ENCODE peak calls at places on chromosomes 13 and 19, in eight cellular contexts. U is breast epithelium; H is CD4-positive, CD25-positive, alpha-beta regulatory T cell; R is IMR-90; A is caudate nucleus; E is cardiac muscle cell; Z is body of pancreas; S is neuronal stem cell. O is an unnamed sample.

GRCh38 chr19:55322495-55322894 is 2.6 kb downstream of the TMEM150B start:
- DNase-seq in U (no peak), H (no peak), R (no peak), A (no peak), E (no peak), Z (no peak), S (no peak), O (no peak)

GRCh38 chr13:89163081-89163480 is 1491.9 kb downstream of the SLITRK5 start:
- DNase-seq in U (no peak), H (no peak), R (no peak), A (no peak), E (no peak), Z (no peak), S (no peak), O (no peak)

GRCh38 chr19:50189326-50189725 is 14.1 kb upstream of the MYH14 start:
- DNase-seq in U (no peak), H (no peak), R (no peak), A (no peak), E (no peak), Z (no peak), S (no peak), O (no peak)

GRCh38 chr13:77507931-77508776 is 27.4 kb upstream of the SCEL start:
- DNase-seq in U (no peak), H (no peak), R (peak), A (no peak), E (no peak), Z (no peak), S (no peak), O (no peak)

GRCh38 chr13:97938701-97939475 is 14.6 kb upstream of the IPO5 start:
- DNase-seq in U (no peak), H (no peak), R (no peak), A (no peak), E (no peak), Z (no peak), S (no peak), O (no peak)

GRCh38 chr13:82802528-82802927 is 1079.7 kb downstream of the SLITRK1 start:
- DNase-seq in U (no peak), H (no peak), R (no peak), A (no peak), E (no peak), Z (no peak), S (no peak), O (no peak)

GRCh38 chr13:33401238-33401637 is 115.7 kb upstream of the STARD13 start:
- DNase-seq in U (peak), H (no peak), R (no peak), A (no peak), E (no peak), Z (no peak), S (no peak), O (no peak)

GRCh38 chr13:42525035-42525504 is 48.9 kb upstream of the TNFSF11 start:
- DNase-seq in U (no peak), H (no peak), R (no peak), A (no peak), E (no peak), Z (peak), S (no peak), O (no peak)

GRCh38 chr19:43798546-43799409 is 3.5 kb downstream of the LYPD5 start:
- DNase-seq in U (peak), H (peak), R (no peak), A (peak), E (peak), Z (peak), S (no peak), O (no peak)

GRCh38 chr13:111282997-111283396 is 37.4 kb upstream of the TEX29 start:
- DNase-seq in U (no peak), H (no peak), R (no peak), A (no peak), E (no peak), Z (no peak), S (no peak), O (no peak)
- H3K27ac ChIP-seq in U (peak), H (no peak), R (no peak), A (peak), E (no peak), Z (peak), S (no peak), O (peak)

GRCh38 chr13:20594276-20594675 is 27.3 kb downstream of the IFT88 start:
- DNase-seq in U (no peak), H (no peak), R (no peak), A (no peak), E (no peak), Z (no peak), S (no peak), O (no peak)

GRCh38 chr13:20588529-20589110 is 21.7 kb downstream of the IFT88 start:
- DNase-seq in U (no peak), H (no peak), R (no peak), A (no peak), E (no peak), Z (no peak), S (no peak), O (no peak)

GRCh38 chr13:20585371-20585770 is 18.4 kb downstream of the IFT88 start:
- DNase-seq in U (no peak), H (no peak), R (no peak), A (no peak), E (no peak), Z (no peak), S (no peak), O (no peak)

DNA sequence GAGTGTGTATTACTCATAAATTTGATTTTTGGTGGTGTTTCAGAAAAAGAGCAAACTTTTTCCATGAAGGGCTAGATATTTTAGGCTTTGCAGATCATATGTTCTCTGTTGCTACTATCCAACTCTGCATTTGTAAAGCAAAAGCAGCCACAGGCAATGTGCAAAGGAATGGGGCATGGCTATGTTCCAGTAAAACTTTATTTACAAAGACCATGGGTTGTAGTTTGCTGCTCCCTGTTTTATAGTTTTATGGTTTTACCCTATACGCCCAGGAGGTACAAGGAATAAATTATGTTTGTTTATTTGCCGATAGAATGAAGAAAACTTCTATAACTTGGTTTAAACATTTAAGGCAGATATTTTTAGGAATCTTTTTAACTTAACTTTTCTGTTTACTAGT is 23.6 kb downstream of the IFT88 start:
- DNase-seq in U (no peak), H (no peak), R (no peak), A (no peak), E (no peak), Z (no peak), S (no peak), O (no peak)
- H3K27ac ChIP-seq in U (no peak), H (no peak), R (no peak), A (no peak), E (no peak), Z (no peak), S (no peak), O (no peak)

GRCh38 chr13:26583662-26584061 is 26.2 kb downstream of the WASF3 start:
- DNase-seq in U (no peak), H (no peak), R (no peak), A (no peak), E (no peak), Z (no peak), S (no peak), O (no peak)
- H3K27ac ChIP-seq in U (no peak), H (no peak), R (peak), A (no peak), E (no peak), Z (no peak), S (no peak), O (no peak)

DNA sequence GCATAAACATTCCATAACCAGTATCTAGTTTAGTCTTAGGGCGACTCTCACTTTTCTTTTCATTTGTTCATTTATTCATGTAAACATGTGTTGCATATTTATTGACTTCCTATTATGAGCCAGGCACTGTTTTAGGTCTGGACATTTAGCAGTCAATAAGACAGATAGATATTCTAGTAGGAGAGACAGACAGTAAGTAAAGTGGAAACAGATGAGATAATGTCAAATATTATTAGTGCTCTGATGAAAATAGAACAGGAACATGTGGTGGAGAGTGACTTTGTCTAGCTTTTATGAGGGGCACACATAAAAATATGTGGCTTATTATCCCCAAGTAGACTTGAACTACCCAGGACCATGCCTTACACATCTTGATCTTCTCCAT is 193.0 kb downstream of the NDFIP2 start:
- DNase-seq in U (no peak), H (no peak), R (no peak), A (no peak), E (no peak), Z (no peak), S (no peak), O (no peak)
- H3K27ac ChIP-seq in U (no peak), H (no peak), R (no peak), A (no peak), E (peak), Z (no peak), S (no peak), O (no peak)

DNA sequence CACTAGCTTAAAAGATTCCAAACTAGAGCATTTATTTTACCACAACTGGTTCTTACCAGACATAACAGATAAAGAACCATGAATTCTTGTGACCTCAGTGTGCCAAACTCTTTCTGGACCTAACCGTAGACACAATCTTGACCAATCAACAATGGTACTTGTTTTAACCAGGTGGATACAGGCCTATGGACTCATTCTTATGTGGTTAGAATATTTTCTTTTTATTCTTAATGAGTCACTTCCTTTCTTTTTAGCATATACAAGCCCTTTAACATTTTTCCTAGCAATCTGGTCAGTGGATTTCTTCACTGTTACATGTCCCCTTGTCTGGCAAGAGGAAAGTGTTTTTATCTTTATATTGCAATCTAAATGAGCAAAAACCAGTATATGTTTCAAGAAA is 792.1 kb upstream of the SPRY2 start:
- DNase-seq in U (no peak), H (no peak), R (no peak), A (no peak), E (no peak), Z (no peak), S (no peak), O (no peak)
- H3K27ac ChIP-seq in U (no peak), H (no peak), R (no peak), A (no peak), E (no peak), Z (no peak), S (no peak), O (no peak)

GRCh38 chr19:17491287-17491686 is 20.2 kb upstream of the PGLS start:
- DNase-seq in U (no peak), H (no peak), R (no peak), A (peak), E (no peak), Z (no peak), S (no peak), O (no peak)
- H3K27ac ChIP-seq in U (no peak), H (no peak), R (no peak), A (peak), E (no peak), Z (no peak), S (no peak), O (no peak)